ENCODE peak calls at places on chromosomes 1 and 21, in four cellular contexts. A is lung, C is astrocyte of the cerebellum, Z is transverse colon. B is an unnamed sample.
A peak's percentile ranks its signal among the peaks of the same experiment; 100 is the strongest.

GRCh38 chr1:55252942-55253589 is 37.9 kb upstream of the USP24 start:
- DNase-seq in A (no peak), C (no peak), Z (no peak), B (no peak)

GRCh38 chr1:43541721-43542401 is 11.2 kb downstream of the PTPRF start:
- DNase-seq in C (no peak), A (peak; percentile 77), Z (peak; percentile 85), B (no peak)

GRCh38 chr21:24941316-24942185 is 665.7 kb downstream of the MRPL39 start:
- DNase-seq in A (no peak), C (peak; percentile 20), Z (no peak), B (no peak)

GRCh38 chr1:200245492-200245891 is 164.3 kb downstream of the ZNF281 start:
- DNase-seq in A (no peak), Z (no peak), C (no peak), B (no peak)

GRCh38 chr1:208298593-208299233 is 54.5 kb upstream of the PLXNA2 start:
- DNase-seq in A (peak; percentile 71), Z (peak; percentile 40), C (no peak), B (no peak)

GRCh38 chr1:206982216-206982615 is 12.0 kb upstream of the FCAMR start:
- DNase-seq in C (no peak), A (peak; percentile 59), Z (peak; percentile 69), B (peak; percentile 72)

GRCh38 chr21:46559291-46559983 is 45.4 kb downstream of the S100B start:
- DNase-seq in C (no peak), A (no peak), Z (no peak), B (peak; percentile 76)

GRCh38 chr1:203136409-203137042 is 9.0 kb downstream of the ADORA1 start:
- DNase-seq in A (no peak), C (no peak), Z (no peak), B (no peak)

GRCh38 chr1:28087614-28088167 is 719 bp downstream of the EYA3 start:
- DNase-seq in A (no peak), Z (no peak), C (no peak), B (no peak)

GRCh38 chr1:26938004-26938658 is 16.6 kb downstream of the NUDC start:
- DNase-seq in A (no peak), Z (no peak), C (no peak), B (no peak)
- TF ChIP-seq CTCF in A (no peak), Z (no peak), C (no peak), B (no peak)

DNA sequence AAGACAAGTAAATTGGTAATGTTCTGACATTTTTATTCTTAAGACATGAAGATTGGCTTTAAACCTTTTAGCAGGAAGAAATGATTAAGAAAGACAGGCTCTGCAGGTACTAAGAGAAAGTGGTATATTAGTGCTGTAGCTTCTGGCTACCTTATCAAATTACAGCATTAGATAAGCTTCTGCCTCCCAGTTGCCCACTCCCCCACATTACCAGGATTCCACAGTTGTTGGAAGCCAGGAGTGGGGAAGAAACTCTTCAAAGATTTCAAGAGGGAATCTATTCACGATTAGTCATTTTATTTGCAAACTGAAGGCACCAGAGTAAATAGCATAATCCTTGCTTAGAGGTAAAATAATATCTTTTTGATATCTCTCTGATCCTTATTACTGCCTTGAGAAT is 275.0 kb downstream of the LMO4 start:
- DNase-seq in Z (no peak), A (no peak), C (no peak), B (no peak)
- TF ChIP-seq CTCF in Z (no peak), A (no peak), C (no peak), B (no peak)

GRCh38 chr1:41659159-41659495 is 174.6 kb upstream of the EDN2 start:
- DNase-seq in A (no peak), C (no peak), Z (no peak), B (no peak)

GRCh38 chr1:41656088-41656487 is 171.6 kb upstream of the EDN2 start:
- DNase-seq in C (no peak), Z (no peak), A (no peak), B (no peak)

GRCh38 chr1:41658444-41659158 is 174.1 kb upstream of the EDN2 start:
- DNase-seq in C (no peak), Z (no peak), A (no peak), B (no peak)

GRCh38 chr1:41657101-41657500 is 172.6 kb upstream of the EDN2 start:
- DNase-seq in Z (no peak), C (no peak), A (no peak), B (no peak)

DNA sequence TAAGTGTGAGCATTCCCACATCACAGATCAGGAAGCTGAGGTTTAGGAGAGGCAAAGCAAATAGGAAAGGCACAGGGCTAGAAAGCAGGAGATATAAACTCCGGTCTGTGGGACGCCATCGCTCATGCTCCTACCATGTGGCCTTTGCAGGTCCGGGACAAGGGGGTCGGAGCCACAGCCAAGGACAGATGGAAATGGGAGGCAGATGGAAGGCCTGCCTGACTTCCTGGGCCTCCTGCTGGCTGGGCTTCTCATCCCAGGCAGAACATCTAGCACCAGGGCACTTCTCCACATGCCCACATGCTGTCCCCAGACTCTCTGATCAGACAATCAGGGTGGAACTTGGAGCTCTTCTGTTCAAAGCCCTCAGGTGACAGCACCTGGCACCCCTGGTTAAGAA is 173.2 kb upstream of the EDN2 start:
- DNase-seq in A (no peak), Z (no peak), C (no peak), B (no peak)
- TF ChIP-seq CTCF in A (no peak), Z (no peak), C (no peak), B (no peak)

GRCh38 chr1:159054427-159054826 is 22.1 kb downstream of the AIM2 start:
- DNase-seq in C (no peak), Z (no peak), A (no peak), B (no peak)

GRCh38 chr1:159051436-159051835 is 25.1 kb downstream of the AIM2 start:
- DNase-seq in C (no peak), Z (no peak), A (no peak), B (no peak)

GRCh38 chr1:159056069-159056698 is 20.4 kb downstream of the AIM2 start:
- DNase-seq in C (no peak), A (no peak), Z (no peak), B (no peak)

GRCh38 chr1:159058751-159059150 is 17.8 kb downstream of the AIM2 start:
- DNase-seq in C (no peak), Z (no peak), A (no peak), B (no peak)

GRCh38 chr1:159055181-159055621 is 21.4 kb downstream of the AIM2 start:
- DNase-seq in C (peak; percentile 8), Z (no peak), A (no peak), B (no peak)
- TF ChIP-seq CTCF in C (no peak), Z (no peak), A (no peak), B (no peak)

GRCh38 chr1:106957795-106958194 is 98.7 kb upstream of the PRMT6 start:
- DNase-seq in C (no peak), Z (no peak), A (no peak), B (no peak)
- TF ChIP-seq CTCF in C (no peak), Z (no peak), A (no peak), B (no peak)

GRCh38 chr1:221268295-221268694 is 389.1 kb downstream of the HLX start:
- DNase-seq in C (peak; percentile 88), A (no peak), Z (no peak), B (no peak)
- TF ChIP-seq CTCF in C (no peak), A (no peak), Z (no peak), B (no peak)

DNA sequence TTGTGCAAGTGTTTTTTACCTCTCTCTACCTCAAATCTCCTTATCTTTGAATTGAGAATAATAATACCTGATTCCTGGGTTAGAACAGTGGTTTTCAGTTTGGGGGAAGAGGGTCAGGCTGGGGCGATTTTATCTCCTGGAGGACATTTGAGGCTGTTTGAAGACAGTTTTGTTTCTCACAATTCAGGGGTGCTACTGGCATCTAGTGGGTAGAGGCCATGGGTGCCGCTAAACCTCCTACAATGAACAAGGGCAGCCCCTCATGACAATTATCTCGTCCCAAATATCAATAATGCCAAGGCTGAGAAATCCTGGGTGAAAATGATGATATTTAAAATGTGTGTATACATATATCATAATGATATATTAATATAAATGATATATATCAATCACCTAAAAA is 139.1 kb upstream of the USH2A start:
- DNase-seq in Z (no peak), C (no peak), A (no peak), B (no peak)
- TF ChIP-seq CTCF in Z (no peak), C (peak; percentile 29), A (no peak), B (no peak)

DNA sequence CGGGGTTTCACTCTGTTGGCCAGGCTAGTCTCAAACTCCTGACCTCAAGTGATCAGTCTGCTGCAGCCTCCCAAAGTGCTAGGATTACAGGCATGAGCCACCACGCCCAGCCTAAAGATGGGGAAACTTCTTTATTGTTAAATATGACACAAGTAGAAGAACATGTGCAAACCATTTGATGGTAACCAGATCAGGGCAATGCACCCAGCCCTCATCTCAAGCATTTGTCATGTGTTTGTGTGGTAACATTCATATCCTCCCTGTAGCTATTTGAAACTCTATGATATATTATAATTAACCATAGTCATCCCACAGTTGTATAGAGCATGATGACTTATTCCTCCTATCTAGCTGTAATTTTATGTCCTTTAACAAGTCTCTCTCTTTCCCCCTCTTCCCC is 119.5 kb upstream of the TMPRSS2 start:
- DNase-seq in C (no peak), A (no peak), Z (no peak), B (no peak)
- TF ChIP-seq CTCF in C (no peak), A (no peak), Z (no peak), B (no peak)

GRCh38 chr21:41686664-41687063 is 80.2 kb downstream of the RIPK4 start:
- DNase-seq in C (no peak), Z (no peak), A (no peak), B (no peak)
- TF ChIP-seq CTCF in C (no peak), Z (no peak), A (no peak), B (no peak)

B was measured in GM13976.